ENCODE peak calls at places on chromosomes 5 and 9, in ten cellular contexts. One of them, this sample, is unnamed.

GRCh38 chr5:150912312-150912814 is 7.6 kb upstream of the ZNF300 start:
- DNase-seq in OCI-LY7: no peak
- DNase-seq in stimulated activated CD8-positive, alpha-beta memory T cell treated with anti-CD3 and anti-CD28 coated beads, Interleukin-7, amount 100 ng/mL, for 1 hour: no peak
- DNase-seq in RCC 7860: no peak
- DNase-seq in left cardiac atrium: no peak
- DNase-seq in HS-27A: no peak
- DNase-seq in mucosa of descending colon: no peak
- DNase-seq in mucosa of gallbladder: no peak
- DNase-seq in T-helper 1 cell: no peak
- DNase-seq in activated B cell treated with CpG ODN at 0.5 μM for 24 hours: no peak
- DNase-seq in this sample: no peak

GRCh38 chr5:82538339-82539034 is 260.3 kb upstream of the RPS23 start:
- DNase-seq in T-helper 1 cell: no peak
- DNase-seq in activated B cell treated with CpG ODN at 0.5 μM for 24 hours: no peak
- DNase-seq in stimulated activated CD8-positive, alpha-beta memory T cell treated with anti-CD3 and anti-CD28 coated beads, Interleukin-7, amount 100 ng/mL, for 1 hour: no peak
- DNase-seq in mucosa of gallbladder: no peak
- DNase-seq in RCC 7860: no peak
- DNase-seq in mucosa of descending colon: no peak
- DNase-seq in OCI-LY7: no peak
- DNase-seq in left cardiac atrium: no peak
- DNase-seq in HS-27A: no peak
- DNase-seq in this sample: no peak

GRCh38 chr9:137198748-137199276 is 1.7 kb downstream of the TPRN start:
- DNase-seq in T-helper 1 cell: no peak
- DNase-seq in mucosa of descending colon: no peak
- DNase-seq in mucosa of gallbladder: no peak
- DNase-seq in left cardiac atrium: no peak
- DNase-seq in stimulated activated CD8-positive, alpha-beta memory T cell treated with anti-CD3 and anti-CD28 coated beads, Interleukin-7, amount 100 ng/mL, for 1 hour: no peak
- DNase-seq in OCI-LY7: no peak
- DNase-seq in activated B cell treated with CpG ODN at 0.5 μM for 24 hours: no peak
- DNase-seq in RCC 7860: no peak
- DNase-seq in HS-27A: no peak
- DNase-seq in this sample: no peak

GRCh38 chr9:4435197-4435596 is 55.1 kb upstream of the SLC1A1 start:
- DNase-seq in RCC 7860: no peak
- DNase-seq in mucosa of descending colon: no peak
- DNase-seq in HS-27A: no peak
- DNase-seq in left cardiac atrium: no peak
- DNase-seq in activated B cell treated with CpG ODN at 0.5 μM for 24 hours: no peak
- DNase-seq in T-helper 1 cell: no peak
- DNase-seq in OCI-LY7: no peak
- DNase-seq in stimulated activated CD8-positive, alpha-beta memory T cell treated with anti-CD3 and anti-CD28 coated beads, Interleukin-7, amount 100 ng/mL, for 1 hour: no peak
- DNase-seq in mucosa of gallbladder: no peak
- DNase-seq in this sample: no peak

GRCh38 chr9:94156549-94157407 is 72.5 kb downstream of the PTPDC1 start:
- DNase-seq in HS-27A: no peak
- DNase-seq in left cardiac atrium: peak
- DNase-seq in T-helper 1 cell: no peak
- DNase-seq in mucosa of descending colon: peak
- DNase-seq in stimulated activated CD8-positive, alpha-beta memory T cell treated with anti-CD3 and anti-CD28 coated beads, Interleukin-7, amount 100 ng/mL, for 1 hour: no peak
- DNase-seq in mucosa of gallbladder: peak
- DNase-seq in RCC 7860: peak
- DNase-seq in OCI-LY7: no peak
- DNase-seq in activated B cell treated with CpG ODN at 0.5 μM for 24 hours: no peak
- DNase-seq in this sample: no peak

GRCh38 chr9:94826644-94827410 is 100.3 kb downstream of the AOPEP start:
- DNase-seq in mucosa of descending colon: no peak
- DNase-seq in left cardiac atrium: no peak
- DNase-seq in T-helper 1 cell: no peak
- DNase-seq in stimulated activated CD8-positive, alpha-beta memory T cell treated with anti-CD3 and anti-CD28 coated beads, Interleukin-7, amount 100 ng/mL, for 1 hour: no peak
- DNase-seq in activated B cell treated with CpG ODN at 0.5 μM for 24 hours: no peak
- DNase-seq in HS-27A: no peak
- DNase-seq in RCC 7860: no peak
- DNase-seq in mucosa of gallbladder: no peak
- DNase-seq in OCI-LY7: no peak
- DNase-seq in this sample: no peak

GRCh38 chr5:16784843-16785791 is 151.0 kb downstream of the MYO10 start:
- DNase-seq in mucosa of descending colon: no peak
- DNase-seq in OCI-LY7: no peak
- DNase-seq in stimulated activated CD8-positive, alpha-beta memory T cell treated with anti-CD3 and anti-CD28 coated beads, Interleukin-7, amount 100 ng/mL, for 1 hour: no peak
- DNase-seq in left cardiac atrium: no peak
- DNase-seq in mucosa of gallbladder: no peak
- DNase-seq in HS-27A: no peak
- DNase-seq in RCC 7860: peak
- DNase-seq in activated B cell treated with CpG ODN at 0.5 μM for 24 hours: no peak
- DNase-seq in T-helper 1 cell: no peak
- DNase-seq in this sample: no peak

GRCh38 chr5:44603496-44604272 is 205.1 kb upstream of the MRPS30 start:
- DNase-seq in OCI-LY7: peak
- DNase-seq in HS-27A: no peak
- DNase-seq in mucosa of gallbladder: no peak
- DNase-seq in stimulated activated CD8-positive, alpha-beta memory T cell treated with anti-CD3 and anti-CD28 coated beads, Interleukin-7, amount 100 ng/mL, for 1 hour: no peak
- DNase-seq in activated B cell treated with CpG ODN at 0.5 μM for 24 hours: no peak
- DNase-seq in RCC 7860: no peak
- DNase-seq in T-helper 1 cell: no peak
- DNase-seq in mucosa of descending colon: no peak
- DNase-seq in left cardiac atrium: no peak
- DNase-seq in this sample: no peak

GRCh38 chr5:144368556-144368955 is 197.9 kb downstream of the KCTD16 start:
- DNase-seq in T-helper 1 cell: no peak
- DNase-seq in RCC 7860: no peak
- DNase-seq in HS-27A: no peak
- DNase-seq in activated B cell treated with CpG ODN at 0.5 μM for 24 hours: no peak
- DNase-seq in OCI-LY7: no peak
- DNase-seq in left cardiac atrium: no peak
- DNase-seq in mucosa of gallbladder: no peak
- DNase-seq in mucosa of descending colon: no peak
- DNase-seq in stimulated activated CD8-positive, alpha-beta memory T cell treated with anti-CD3 and anti-CD28 coated beads, Interleukin-7, amount 100 ng/mL, for 1 hour: no peak
- DNase-seq in this sample: no peak